ENCODE peak calls at places on chromosomes 12 and 14, in nine cellular contexts. O is ACHN; D is NCI-H2081; T is choroid plexus epithelial cell; V is A549; F is stimulated activated CD8-positive, alpha-beta memory T cell treated with anti-CD3 and anti-CD28 coated beads, Interleukin-7, amount 100 ng/mL, for 1 hour; R is T-cell; B is retina; E is GM06990. L is an unnamed sample.
A peak's percentile ranks its signal among the peaks of the same experiment; 100 is the strongest.

GRCh38 chr12:130683811-130684210 is 32.3 kb downstream of the RIMBP2 start:
- DNase-seq in F (no peak), V (no peak), O (no peak), E (no peak), T (no peak), D (no peak), R (no peak), B (no peak), L (no peak)

GRCh38 chr14:21781543-21781942 is 107.9 kb upstream of the OR4E1 start:
- DNase-seq in B (no peak), E (no peak), D (no peak), F (no peak), O (no peak), R (no peak), V (no peak), T (no peak), L (no peak)

GRCh38 chr14:101200650-101201516 is 297.4 kb upstream of the RTL1 start:
- DNase-seq in V (no peak), R (no peak), F (no peak), E (no peak), T (no peak), B (no peak), O (no peak), D (no peak), L (no peak)

GRCh38 chr12:79252358-79253075 is 387.9 kb downstream of the SYT1 start:
- DNase-seq in V (no peak), R (no peak), D (no peak), E (no peak), O (peak; percentile 17), F (no peak), B (no peak), T (no peak), L (no peak)

GRCh38 chr12:19848426-19848825 is 409.1 kb downstream of the AEBP2 start:
- DNase-seq in T (no peak), D (no peak), O (no peak), R (no peak), V (no peak), E (no peak), F (no peak), B (no peak), L (no peak)

GRCh38 chr14:101237241-101237616 is 324.1 kb upstream of the DIO3 start:
- DNase-seq in F (no peak), O (no peak), V (no peak), B (no peak), R (no peak), D (no peak), E (no peak), T (no peak), L (no peak)

GRCh38 chr12:10497602-10498001 is 8.1 kb upstream of the EIF2S3B start:
- DNase-seq in E (no peak), R (peak; percentile 34), V (no peak), F (peak; percentile 49), B (no peak), O (no peak), D (no peak), T (peak; percentile 93), L (no peak)

GRCh38 chr12:52266514-52266913 is 7.9 kb upstream of the KRT86 start:
- DNase-seq in V (no peak), T (no peak), D (peak; percentile 15), B (no peak), E (no peak), O (no peak), F (no peak), R (no peak), L (no peak)

GRCh38 chr12:43988838-43989560 is 153.1 kb downstream of the TMEM117 start:
- DNase-seq in E (no peak), T (peak; percentile 13), V (no peak), R (no peak), O (no peak), B (no peak), F (no peak), D (no peak), L (no peak)

GRCh38 chr14:91255026-91255695 is 10.7 kb upstream of the GPR68 start:
- DNase-seq in R (no peak), E (no peak), D (no peak), O (no peak), F (no peak), V (peak; percentile 14), T (no peak), B (no peak), L (no peak)

GRCh38 chr14:58607571-58608317 is 30.0 kb upstream of the DACT1 start:
- DNase-seq in O (no peak), E (no peak), T (peak; percentile 40), F (no peak), D (no peak), V (no peak), R (no peak), B (no peak), L (no peak)

GRCh38 chr12:122669397-122670070 is 33.6 kb downstream of the HCAR2 start:
- DNase-seq in V (peak; percentile 37), E (no peak), O (peak; percentile 65), D (no peak), T (peak; percentile 79), F (no peak), B (no peak), R (no peak), L (no peak)

GRCh38 chr12:79668113-79668512 is 22.7 kb downstream of the PAWR start:
- DNase-seq in O (no peak), R (no peak), B (no peak), T (no peak), V (no peak), E (no peak), F (no peak), D (no peak), L (no peak)

GRCh38 chr14:89955418-89956293 is at the start of gene TDP1:
- DNase-seq in R (peak; percentile 97), E (peak; percentile 99), F (peak; percentile 91), T (peak; percentile 98), D (peak; percentile 97), V (peak; percentile 92), B (peak; percentile 96), O (peak; percentile 92), L (peak; percentile 96)

GRCh38 chr12:79444089-79444488 is 246.7 kb downstream of the PAWR start:
- DNase-seq in T (peak; percentile 70), B (no peak), F (no peak), E (no peak), V (no peak), O (no peak), R (no peak), D (no peak), L (no peak)

GRCh38 chr14:93734086-93734822 is 54.0 kb downstream of the PRIMA1 start:
- DNase-seq in V (no peak), E (peak; percentile 19), T (no peak), B (no peak), F (no peak), O (no peak), D (no peak), R (no peak), L (no peak)

GRCh38 chr12:61808856-61809255 is 451.3 kb upstream of the USP15 start:
- DNase-seq in B (no peak), F (no peak), D (no peak), E (no peak), R (no peak), T (peak; percentile 1), O (no peak), V (no peak), L (no peak)

GRCh38 chr12:43318002-43318401 is 234.0 kb downstream of the ADAMTS20 start:
- DNase-seq in V (no peak), R (no peak), F (no peak), D (no peak), E (no peak), T (no peak), B (no peak), O (no peak), L (no peak)

L was measured in hippocampal formation.